ENCODE peak calls at places on chromosomes 11 and 22, in four cellular contexts. Y is colonic mucosa, D is activated B cell treated with CpG ODN at 0.5 μM for 24 hours, H is mucosa of descending colon. B is an unnamed sample.

GRCh38 chr22:42134033-42135020 is 3.7 kb upstream of the CYP2D6 start:
- DNase-seq in Y (no peak), D (no peak), H (no peak), B (no peak)

GRCh38 chr22:42145175-42145574 is 14.6 kb upstream of the CYP2D6 start:
- DNase-seq in Y (no peak), D (no peak), H (no peak), B (no peak)

GRCh38 chr11:74004694-74005615 is 3.9 kb downstream of the UCP3 start:
- DNase-seq in Y (no peak), D (no peak), H (peak), B (peak)

GRCh38 chr11:17846852-17847453 is 112.4 kb downstream of the KCNC1 start:
- DNase-seq in Y (no peak), D (no peak), H (no peak), B (no peak)

GRCh38 chr11:45022294-45023064 is 71.8 kb upstream of the TP53I11 start:
- DNase-seq in Y (no peak), D (no peak), H (no peak), B (no peak)

GRCh38 chr11:64409707-64410395 is 50.9 kb downstream of the RPS6KA4 start:
- DNase-seq in Y (no peak), D (no peak), H (peak), B (peak)

GRCh38 chr11:57426439-57426753 is 525 bp downstream of the SLC43A3 start:
- DNase-seq in Y (no peak), D (no peak), H (no peak), B (no peak)

GRCh38 chr11:12066799-12067508 is 43.4 kb upstream of the MICAL2 start:
- DNase-seq in Y (peak), D (no peak), H (peak), B (no peak)

GRCh38 chr11:101620026-101620425 is 36.2 kb upstream of the TRPC6 start:
- DNase-seq in Y (no peak), D (no peak), H (no peak), B (no peak)

GRCh38 chr11:69280994-69281393 is 13.0 kb upstream of the MYEOV start:
- DNase-seq in Y (no peak), D (no peak), H (no peak), B (no peak)

GRCh38 chr11:133948711-133949110 is 8.1 kb downstream of the IGSF9B start:
- DNase-seq in Y (no peak), D (no peak), H (no peak), B (no peak)

GRCh38 chr11:70523384-70524095 is 125.2 kb downstream of the CTTN start:
- DNase-seq in Y (no peak), D (no peak), H (no peak), B (no peak)

GRCh38 chr11:12845739-12846358 is 163.3 kb upstream of the RASSF10 start:
- DNase-seq in Y (peak), D (no peak), H (peak), B (no peak)

GRCh38 chr11:33545941-33546340 is 154.7 kb downstream of the C11orf91 start:
- DNase-seq in Y (no peak), D (no peak), H (no peak), B (no peak)

GRCh38 chr11:33544593-33545373 is 155.8 kb downstream of the C11orf91 start:
- DNase-seq in Y (no peak), D (no peak), H (no peak), B (no peak)

GRCh38 chr11:33543823-33544222 is 156.8 kb downstream of the C11orf91 start:
- DNase-seq in Y (no peak), D (no peak), H (no peak), B (no peak)

GRCh38 chr11:33540946-33541915 is 159.4 kb downstream of the C11orf91 start:
- DNase-seq in Y (no peak), D (no peak), H (no peak), B (no peak)

GRCh38 chr11:33542921-33543320 is 157.7 kb downstream of the C11orf91 start:
- DNase-seq in Y (peak), D (peak), H (peak), B (no peak)
- TF ChIP-seq CTCF in Y (peak), D (no peak), H (no peak), B (peak)

GRCh38 chr22:30863161-30863833 is 105.3 kb downstream of the MORC2 start:
- DNase-seq in Y (no peak), D (peak), H (no peak), B (no peak)
- TF ChIP-seq CTCF in Y (no peak), D (no peak), H (no peak), B (no peak)

GRCh38 chr22:31162015-31162765 is 2.2 kb downstream of the RNF185 start:
- DNase-seq in Y (no peak), D (no peak), H (no peak), B (no peak)
- TF ChIP-seq CTCF in Y (no peak), D (no peak), H (no peak), B (no peak)

GRCh38 chr11:47269002-47269828 is 718 bp upstream of the MADD start:
- DNase-seq in Y (peak), D (peak), H (peak), B (peak)
- TF ChIP-seq CTCF in Y (peak), D (no peak), H (peak), B (peak)

GRCh38 chr22:40194656-40195055 is 16.9 kb downstream of the TNRC6B start:
- DNase-seq in Y (no peak), D (no peak), H (no peak), B (no peak)

GRCh38 chr22:40196628-40197027 is 18.9 kb downstream of the TNRC6B start:
- DNase-seq in Y (no peak), D (no peak), H (no peak), B (no peak)

GRCh38 chr22:40190501-40190900 is 12.8 kb downstream of the TNRC6B start:
- DNase-seq in Y (no peak), D (no peak), H (no peak), B (no peak)

GRCh38 chr22:40189979-40190378 is 12.3 kb downstream of the TNRC6B start:
- DNase-seq in Y (no peak), D (no peak), H (no peak), B (no peak)

GRCh38 chr22:40193429-40194421 is 16.0 kb downstream of the TNRC6B start:
- DNase-seq in Y (no peak), D (no peak), H (no peak), B (no peak)
- TF ChIP-seq CTCF in Y (no peak), D (no peak), H (no peak), B (peak)

DNA sequence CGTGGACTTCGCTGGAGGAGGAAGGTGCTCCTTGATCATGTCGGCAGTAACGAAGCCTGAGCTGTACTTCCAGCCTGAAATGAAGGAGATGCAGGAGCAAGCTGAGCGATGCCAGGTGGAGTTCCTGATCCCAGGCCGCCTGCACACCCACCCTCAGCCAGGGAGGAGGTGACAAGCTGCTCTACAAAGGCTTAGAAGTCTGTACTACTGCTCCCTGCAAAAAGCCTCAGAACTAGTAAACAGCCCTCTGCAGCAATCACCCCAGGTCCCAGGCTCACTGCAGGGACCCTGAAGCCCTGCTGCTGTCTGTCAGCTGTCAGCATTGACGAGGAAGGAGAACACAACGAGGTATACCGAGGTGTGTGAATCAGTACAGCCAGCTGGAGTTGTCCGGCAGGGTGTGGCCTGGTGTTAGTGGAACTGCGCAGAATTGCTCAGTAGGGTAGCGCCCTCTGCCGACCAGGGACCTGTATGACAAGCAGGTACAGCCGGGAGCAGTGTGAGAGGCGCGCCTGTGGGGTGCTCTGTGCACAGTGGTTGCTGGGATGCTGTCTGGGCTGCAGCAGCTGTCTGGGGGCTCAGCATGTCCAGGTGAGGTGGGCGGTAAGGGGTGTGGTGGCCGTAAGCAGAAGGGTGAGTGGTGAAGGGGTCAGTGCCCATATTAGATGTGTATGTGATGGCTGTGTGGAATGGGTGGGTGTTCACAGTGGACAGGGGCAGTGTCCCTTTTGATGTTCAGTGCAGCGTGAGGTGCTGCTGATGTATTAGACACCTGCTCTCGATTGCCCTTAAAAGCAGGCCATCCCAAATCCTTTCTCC is 7.6 kb downstream of the CYB5R2 start:
- DNase-seq in Y (peak), D (peak), H (peak), B (peak)
- TF ChIP-seq CTCF in Y (peak), D (peak), H (peak), B (peak)

GRCh38 chr11:90235536-90235935 is 12.7 kb upstream of the CHORDC1 start:
- DNase-seq in Y (no peak), D (no peak), H (no peak), B (no peak)

GRCh38 chr11:90237004-90237403 is 14.2 kb upstream of the CHORDC1 start:
- DNase-seq in Y (no peak), D (no peak), H (no peak), B (no peak)

GRCh38 chr11:90229791-90230190 is 6.9 kb upstream of the CHORDC1 start:
- DNase-seq in Y (no peak), D (no peak), H (no peak), B (no peak)

GRCh38 chr11:90234977-90235376 is 12.1 kb upstream of the CHORDC1 start:
- DNase-seq in Y (no peak), D (no peak), H (peak), B (no peak)
- TF ChIP-seq CTCF in Y (no peak), D (no peak), H (no peak), B (no peak)